ENCODE peak calls at places on chromosomes 12 and 14, in six cellular contexts. L, G, B, T, V and C are unnamed samples.

GRCh38 chr14:26761532-26761931 is 163.7 kb upstream of the NOVA1 start:
- DNase-seq in L (no peak), G (no peak), B (no peak), T (no peak), V (no peak), C (no peak)

GRCh38 chr12:129404556-129404955 is 499.3 kb downstream of the TMEM132D start:
- DNase-seq in L (no peak), G (no peak), B (no peak), T (no peak), V (no peak), C (no peak)

GRCh38 chr14:22520235-22520634 is 68.8 kb downstream of the DAD1 start:
- DNase-seq in L (peak), G (no peak), B (no peak), T (no peak), V (no peak), C (peak)

GRCh38 chr12:49982246-49983229 is 9.8 kb downstream of the AQP6 start:
- DNase-seq in L (peak), G (no peak), B (no peak), T (no peak), V (peak), C (no peak)

GRCh38 chr14:64636208-64636979 is 67.8 kb upstream of the PLEKHG3 start:
- DNase-seq in L (peak), G (peak), B (peak), T (peak), V (peak), C (peak)

GRCh38 chr14:104723651-104724406 is at the start of gene ADSS1:
- DNase-seq in L (no peak), G (peak), B (peak), T (peak), V (peak), C (peak)

GRCh38 chr12:2336409-2336829 is 283.6 kb downstream of the CACNA1C start:
- DNase-seq in L (peak), G (no peak), B (no peak), T (no peak), V (peak), C (peak)

GRCh38 chr12:117499759-117500485 is 138.5 kb upstream of the NOS1 start:
- DNase-seq in L (no peak), G (no peak), B (no peak), T (no peak), V (no peak), C (no peak)

GRCh38 chr14:31206536-31207286 is 882 bp downstream of the HECTD1 start:
- DNase-seq in L (no peak), G (no peak), B (peak), T (peak), V (peak), C (no peak)

GRCh38 chr14:104970231-104971068 is 7.7 kb downstream of the AHNAK2 start:
- DNase-seq in L (peak), G (no peak), B (peak), T (no peak), V (peak), C (peak)

GRCh38 chr12:93601591-93601990 is 29.1 kb downstream of the SOCS2 start:
- DNase-seq in L (peak), G (no peak), B (no peak), T (no peak), V (no peak), C (no peak)

GRCh38 chr14:72801381-72801812 is 92.5 kb downstream of the DPF3 start:
- DNase-seq in L (peak), G (no peak), B (no peak), T (no peak), V (peak), C (peak)

GRCh38 chr12:116528498-116528897 is 30.7 kb upstream of the MAP1LC3B2 start:
- DNase-seq in L (no peak), G (no peak), B (no peak), T (no peak), V (no peak), C (peak)

GRCh38 chr12:94545937-94546771 is 86.5 kb upstream of the CEP83 start:
- DNase-seq in L (peak), G (peak), B (peak), T (peak), V (peak), C (peak)

GRCh38 chr14:63986789-63987533 is 134.2 kb downstream of the SYNE2 start:
- DNase-seq in L (peak), G (peak), B (no peak), T (no peak), V (peak), C (peak)

GRCh38 chr12:74339211-74339610 is 198.4 kb upstream of the ATXN7L3B start:
- DNase-seq in L (no peak), G (no peak), B (no peak), T (no peak), V (no peak), C (no peak)

GRCh38 chr12:34397591-34398365 is 375.5 kb downstream of the ALG10 start:
- DNase-seq in L (no peak), G (no peak), B (peak), T (peak), V (no peak), C (no peak)
- H3K9ac ChIP-seq in L (no peak), G (no peak), B (no peak), T (no peak), V (no peak), C (no peak)

DNA sequence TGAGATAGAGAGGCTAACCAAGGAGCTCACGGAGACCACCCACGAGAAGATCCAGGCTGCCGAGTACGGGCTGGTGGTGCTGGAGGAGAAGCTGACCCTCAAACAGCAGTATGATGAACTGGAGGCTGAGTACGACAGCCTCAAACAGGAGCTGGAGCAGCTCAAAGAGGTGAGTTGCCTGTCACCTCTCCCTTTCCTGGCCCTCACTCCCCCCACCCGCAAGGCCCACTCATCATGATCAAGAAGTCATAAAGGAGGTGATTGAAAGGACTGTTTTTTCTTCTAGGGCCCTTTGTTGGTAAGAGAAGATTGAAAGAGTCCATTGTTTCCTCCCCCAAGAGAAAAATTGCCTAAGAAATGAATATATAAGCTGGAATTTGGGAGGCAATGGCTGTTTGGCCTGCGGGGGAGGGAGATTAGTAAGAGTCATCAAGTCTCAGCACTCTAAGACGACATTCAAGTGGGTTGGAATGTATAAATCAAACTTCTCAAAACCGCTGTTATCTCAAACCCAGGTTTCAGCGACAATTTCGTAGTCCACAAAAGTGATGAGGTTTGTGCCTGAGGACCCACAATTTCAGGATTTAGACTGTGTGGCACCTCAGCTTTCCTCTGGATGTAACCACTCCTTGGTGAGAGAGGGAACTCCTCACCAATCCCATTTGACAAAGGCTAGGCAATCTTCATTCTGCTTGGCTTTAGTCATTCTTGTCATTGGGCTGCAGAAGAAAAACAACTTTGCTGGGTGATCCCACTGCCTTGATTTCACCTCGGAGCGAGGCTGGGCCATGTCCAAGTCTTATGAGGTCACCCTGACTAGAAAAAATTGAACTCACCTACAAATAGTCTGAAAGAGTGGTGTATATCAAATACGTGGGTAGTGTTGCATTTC is 975 bp downstream of the BICD1 start:
- DNase-seq in L (peak), G (peak), B (no peak), T (no peak), V (peak), C (peak)
- H2BK5ac ChIP-seq in L (peak), G (peak), B (no peak), T (peak), V (no peak), C (peak)

DNA sequence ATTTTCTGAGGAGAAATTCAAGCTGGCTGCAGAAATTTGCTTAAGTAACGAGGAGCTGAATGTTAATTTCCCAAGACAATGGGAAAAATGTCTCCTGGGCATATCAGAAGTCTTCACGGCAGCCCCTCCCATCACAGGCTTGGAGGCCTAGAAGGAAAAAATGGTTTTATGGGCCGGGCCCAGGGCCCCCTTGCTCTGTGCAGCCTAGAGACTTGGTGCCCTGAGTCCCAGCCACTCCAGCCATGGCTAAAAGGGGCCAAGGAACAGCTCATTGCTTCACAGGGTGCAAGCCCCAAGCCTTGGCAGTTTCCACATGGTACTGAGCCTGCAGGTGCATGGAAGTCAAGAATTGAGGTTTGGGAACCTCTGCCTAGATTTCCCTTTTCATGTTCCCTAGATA is 24.3 kb upstream of the HSP90AA1 start:
- DNase-seq in L (no peak), G (no peak), B (no peak), T (no peak), V (no peak), C (no peak)
- H4K91ac ChIP-seq in L (no peak), G (no peak), B (no peak), T (no peak), V (no peak), C (no peak)

GRCh38 chr12:91126516-91126915 is 15.2 kb upstream of the LUM start:
- DNase-seq in L (no peak), G (no peak), B (no peak), T (no peak), V (no peak), C (no peak)
- H3K9ac ChIP-seq in L (no peak), G (no peak), B (no peak), T (no peak), V (no peak), C (peak)